ENCODE peak calls at places on chromosome 12, in eight cellular contexts. A is immature natural killer cell; O is T-cell; S is pons; R is GM03348; P is stimulated activated CD4-positive, alpha-beta T cell treated with anti-CD3 and anti-CD28 coated beads, Interleukin-2, amount 100 ng/mL, for 24 hours; J is posterior vena cava; F is adipocyte. X is an unnamed sample.
A peak's percentile ranks its signal among the peaks of the same experiment; 100 is the strongest.

GRCh38 chr12:113167868-113168267 is 17.4 kb downstream of the DDX54 start:
- DNase-seq in F (no peak), R (no peak), A (no peak), S (no peak), P (no peak), J (no peak), O (no peak), X (no peak)

GRCh38 chr12:54983536-54984102 is 943 bp downstream of the TESPA1 start:
- DNase-seq in A (no peak), S (no peak), O (no peak), F (no peak), P (peak; percentile 44), J (no peak), R (no peak), X (no peak)

GRCh38 chr12:69354561-69355187 is 4.9 kb upstream of the YEATS4 start:
- DNase-seq in R (no peak), S (no peak), P (no peak), J (no peak), O (no peak), A (no peak), F (no peak), X (no peak)

GRCh38 chr12:64608901-64609542 is 1.3 kb upstream of the RASSF3 start:
- DNase-seq in A (peak; percentile 53), F (peak; percentile 64), P (peak; percentile 25), R (peak; percentile 47), O (peak; percentile 19), J (no peak), S (no peak), X (peak; percentile 51)

GRCh38 chr12:115871714-115872113 is 405.8 kb downstream of the MED13L start:
- DNase-seq in A (no peak), O (no peak), S (no peak), F (peak; percentile 22), P (no peak), J (no peak), R (peak; percentile 49), X (peak; percentile 10)

GRCh38 chr12:126952106-126953007 is 1314.6 kb upstream of the TMEM132C start:
- DNase-seq in A (no peak), F (no peak), J (no peak), P (no peak), R (no peak), S (peak; percentile 20), O (no peak), X (no peak)

GRCh38 chr12:110058875-110059615 is 10.7 kb upstream of the C12orf76 start:
- DNase-seq in J (no peak), S (no peak), P (no peak), R (no peak), O (no peak), F (no peak), A (no peak), X (peak; percentile 16)

GRCh38 chr12:5944688-5945070 is 380 bp downstream of the ANO2 start:
- DNase-seq in S (no peak), R (no peak), J (no peak), A (no peak), F (peak; percentile 34), P (no peak), O (no peak), X (no peak)

GRCh38 chr12:32201996-32202395 is 95.3 kb downstream of the BICD1 start:
- DNase-seq in J (no peak), P (no peak), A (no peak), F (no peak), S (peak; percentile 29), R (no peak), O (no peak), X (peak; percentile 95)

GRCh38 chr12:109944975-109945374 is 44.9 kb downstream of the TCHP start:
- DNase-seq in F (peak; percentile 24), S (no peak), A (peak; percentile 25), O (no peak), R (no peak), J (no peak), P (no peak), X (peak; percentile 60)

GRCh38 chr12:4700621-4701026 is 19.6 kb upstream of the GALNT8 start:
- DNase-seq in O (no peak), R (no peak), A (no peak), F (no peak), J (peak; percentile 85), P (no peak), S (peak; percentile 36), X (no peak)

GRCh38 chr12:7130791-7131501 is 775 bp downstream of the CLSTN3 start:
- DNase-seq in O (no peak), S (peak; percentile 18), P (peak; percentile 64), J (no peak), R (peak; percentile 55), A (peak; percentile 66), F (peak; percentile 70), X (peak; percentile 85)

GRCh38 chr12:104687823-104688573 is 231.2 kb downstream of the CHST11 start:
- DNase-seq in A (peak; percentile 87), P (no peak), S (no peak), F (no peak), R (no peak), J (no peak), O (peak; percentile 50), X (no peak)

GRCh38 chr12:110317921-110318320 is 36.9 kb downstream of the ATP2A2 start:
- DNase-seq in R (peak; percentile 48), P (no peak), J (no peak), O (no peak), A (no peak), S (peak; percentile 73), F (peak; percentile 66), X (no peak)

GRCh38 chr12:47894068-47894467 is 10.7 kb downstream of the VDR start:
- DNase-seq in J (no peak), F (no peak), P (no peak), O (no peak), A (no peak), S (no peak), R (peak; percentile 9), X (no peak)

GRCh38 chr12:11595080-11595479 is 54.4 kb upstream of the ETV6 start:
- DNase-seq in P (no peak), F (no peak), O (no peak), A (no peak), R (no peak), J (no peak), S (peak; percentile 18), X (no peak)

GRCh38 chr12:6647083-6647604 is at the start of gene ACRBP:
- DNase-seq in F (peak; percentile 73), A (peak; percentile 36), J (peak; percentile 94), R (peak; percentile 67), P (peak; percentile 58), S (peak; percentile 77), O (no peak), X (peak; percentile 86)

GRCh38 chr12:132651444-132652100 is 33.0 kb downstream of the P2RX2 start:
- DNase-seq in J (no peak), R (no peak), F (no peak), P (no peak), A (no peak), O (no peak), S (no peak), X (no peak)

GRCh38 chr12:6374028-6374780 is 1.2 kb downstream of the SCNN1A start:
- DNase-seq in J (no peak), P (no peak), F (no peak), R (no peak), S (no peak), A (no peak), O (no peak), X (no peak)

GRCh38 chr12:32062841-32063240 is 43.8 kb upstream of the BICD1 start:
- DNase-seq in O (no peak), P (no peak), A (no peak), R (no peak), F (no peak), S (no peak), J (no peak), X (no peak)

X was measured in cerebellar cortex.